ENCODE peak calls at places on chromosomes 2 and 18, in seven cellular contexts. P is uterus; W is heart right ventricle; U is CD8-positive, alpha-beta T cell; L is GM23248; D is CD8-positive, alpha-beta memory T cell; B is lower lobe of right lung. M is an unnamed sample. For H3K4me1, the result is how much of the 10 kb centered on the place peaks cover.

GRCh38 chr2:127149384-127149783 is 42.4 kb upstream of the BIN1 start:
- DNase-seq in U (no peak), P (no peak), W (no peak), D (no peak), L (peak), B (no peak), M (no peak)

GRCh38 chr2:227703280-227703732 is 14.5 kb downstream of the SLC19A3 start:
- DNase-seq in B (no peak), P (no peak), U (no peak), L (peak), W (no peak), D (no peak), M (no peak)

GRCh38 chr2:10538224-10538894 is 90.2 kb upstream of the ODC1 start:
- DNase-seq in L (peak), W (no peak), U (no peak), D (no peak), P (no peak), B (no peak), M (no peak)

GRCh38 chr2:55519908-55520885 is 679 bp downstream of the CFAP36 start:
- DNase-seq in L (peak), D (peak), B (no peak), W (no peak), U (peak), P (no peak), M (no peak)

GRCh38 chr18:75097491-75098225 is 111.3 kb downstream of the PTGR3 start:
- DNase-seq in P (no peak), B (no peak), W (no peak), D (no peak), U (no peak), L (no peak), M (no peak)

GRCh38 chr2:85813211-85813977 is 59.6 kb downstream of the ATOH8 start:
- DNase-seq in P (no peak), U (no peak), D (no peak), W (no peak), L (no peak), B (no peak), M (no peak)

GRCh38 chr18:13513481-13513880 is 212.9 kb downstream of the FAM210A start:
- DNase-seq in B (no peak), D (no peak), L (no peak), U (no peak), P (no peak), W (no peak), M (no peak)

GRCh38 chr2:147100406-147101035 is 744.3 kb upstream of the ACVR2A start:
- DNase-seq in U (no peak), L (peak), B (no peak), D (no peak), W (no peak), P (no peak), M (no peak)

GRCh38 chr2:219459460-219460311 is 25.0 kb downstream of the SPEG start:
- DNase-seq in L (peak), U (peak), B (peak), D (peak), P (peak), W (peak), M (peak)

GRCh38 chr18:7032537-7032936 is 85.1 kb downstream of the LAMA1 start:
- DNase-seq in P (no peak), L (no peak), D (no peak), W (no peak), B (no peak), U (no peak), M (no peak)

GRCh38 chr18:54261894-54262293 is 7.4 kb upstream of the POLI start:
- DNase-seq in D (no peak), W (no peak), B (peak), P (no peak), L (no peak), U (no peak), M (no peak)

GRCh38 chr18:6731197-6731596 is 1.7 kb downstream of the ARHGAP28 start:
- DNase-seq in P (no peak), U (no peak), L (peak), W (no peak), D (no peak), B (no peak), M (no peak)

GRCh38 chr2:182870227-182870626 is 3.8 kb upstream of the FRZB start:
- DNase-seq in W (no peak), P (no peak), L (no peak), U (no peak), D (no peak), B (no peak), M (no peak)

GRCh38 chr2:48651127-48651526 is 33.5 kb downstream of the GTF2A1L start:
- DNase-seq in P (no peak), L (peak), W (no peak), D (no peak), B (no peak), U (no peak), M (no peak)

GRCh38 chr2:113795405-113795920 is 39.0 kb upstream of the SLC35F5 start:
- DNase-seq in P (no peak), L (peak), W (no peak), B (no peak), U (no peak), D (no peak), M (no peak)

GRCh38 chr2:60370835-60371618 is 182.4 kb downstream of the BCL11A start:
- DNase-seq in D (no peak), B (no peak), L (no peak), W (no peak), U (no peak), P (no peak), M (no peak)

DNA sequence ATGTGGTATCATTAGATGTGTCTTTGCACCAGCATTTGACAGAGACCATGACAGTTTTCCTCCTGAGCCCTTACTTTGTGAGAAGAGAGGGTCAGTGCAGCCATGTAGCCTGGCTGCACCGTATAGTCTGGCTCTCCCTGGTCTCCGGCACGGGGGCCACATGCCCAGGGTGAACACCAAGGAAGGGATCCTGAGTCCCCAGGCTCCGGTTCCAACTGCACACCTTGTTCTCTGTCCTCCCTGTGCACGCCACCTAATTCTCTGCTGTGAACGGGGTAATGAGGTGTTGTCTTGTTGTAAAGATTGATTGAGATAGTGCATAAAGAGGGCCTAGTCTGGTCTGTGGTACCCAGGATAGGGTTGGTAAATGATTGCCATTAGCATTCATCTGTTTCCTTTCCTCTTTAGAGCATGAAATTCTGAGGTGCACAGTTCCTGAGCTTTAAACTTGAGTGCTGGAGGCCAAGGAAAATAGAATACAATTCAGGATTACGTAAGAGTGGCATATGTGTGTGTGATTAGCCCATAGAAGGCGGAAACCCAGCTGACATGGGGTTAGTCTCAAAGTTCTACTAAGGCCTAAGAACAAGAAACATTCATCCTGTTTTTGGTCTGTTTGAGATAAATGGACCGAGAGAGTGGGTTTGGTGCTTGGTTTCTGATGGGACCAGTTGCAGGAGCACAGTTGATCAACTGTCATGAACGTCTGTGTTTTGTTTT is 55.5 kb downstream of the NCK2 start:
- DNase-seq in W (no peak), B (no peak), U (no peak), D (no peak), P (no peak), L (peak), M (no peak)
- H3K4me1 ChIP-seq in W (under half), B (half or more), U (half or more), D (half or more), P (under half), L (under half), M (half or more)

GRCh38 chr2:12787891-12788783 is 71.4 kb downstream of the TRIB2 start:
- DNase-seq in D (no peak), L (peak), P (peak), U (no peak), W (no peak), B (no peak), M (peak)
- H3K4me3 ChIP-seq in D (no peak), L (no peak), P (no peak), U (no peak), W (no peak), B (no peak), M (no peak)

GRCh38 chr18:48774941-48775340 is 175.8 kb downstream of the SMAD7 start:
- DNase-seq in B (no peak), U (no peak), P (no peak), L (no peak), D (no peak), W (no peak), M (no peak)
- H3K4me1 ChIP-seq in B (under half), U (under half), P (under half), L (under half), D (under half), W (under half), M (half or more)

DNA sequence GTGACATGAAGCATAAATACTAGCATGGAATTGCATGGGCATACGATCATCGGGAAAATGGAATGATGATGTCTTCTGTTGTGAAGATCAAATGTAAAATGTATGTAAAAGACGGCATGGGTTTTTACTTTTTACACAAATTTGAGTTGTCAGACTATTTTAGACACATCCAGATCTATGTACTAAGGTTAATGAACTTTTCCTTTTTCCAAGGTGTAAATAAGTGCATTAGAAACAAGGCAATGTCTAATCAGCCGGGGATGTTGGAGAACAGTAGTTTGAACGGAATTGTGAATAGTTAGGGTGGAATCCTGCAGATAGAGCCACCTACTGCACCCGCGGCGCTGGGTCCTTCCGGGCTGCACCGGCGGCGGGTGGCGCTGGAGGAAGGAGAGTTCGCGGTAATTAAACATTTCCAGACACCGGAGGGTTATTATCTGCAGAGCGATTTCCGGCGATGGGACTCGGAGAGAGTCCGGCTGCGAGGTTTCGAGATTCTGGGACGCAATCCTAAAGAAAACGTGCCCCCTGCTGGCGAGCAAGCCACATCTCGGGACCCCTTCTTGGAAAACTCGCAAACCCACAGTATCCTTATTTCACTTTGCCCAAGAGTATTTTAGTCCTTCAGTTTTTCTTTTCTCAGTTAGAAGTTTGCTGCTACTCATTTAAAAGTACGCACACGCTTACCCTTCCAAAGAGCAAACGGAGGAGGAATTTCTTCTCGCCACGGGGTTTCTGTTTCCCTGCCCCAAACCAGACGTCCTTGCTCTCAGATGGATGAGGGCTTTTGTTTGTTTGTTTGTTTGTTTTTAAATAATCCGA is 4.4 kb upstream of the OSR1 start:
- DNase-seq in D (peak), L (peak), U (peak), W (peak), P (peak), B (peak), M (peak)
- H3K4me3 ChIP-seq in D (peak), L (peak), U (peak), W (peak), P (peak), B (peak), M (peak)

GRCh38 chr2:190653931-190654330 is 5.0 kb downstream of the NAB1 start:
- DNase-seq in B (no peak), D (no peak), L (peak), W (no peak), U (no peak), P (no peak), M (no peak)
- H3K4me1 ChIP-seq in B (under half), D (under half), L (under half), W (half or more), U (under half), P (under half), M (half or more)

DNA sequence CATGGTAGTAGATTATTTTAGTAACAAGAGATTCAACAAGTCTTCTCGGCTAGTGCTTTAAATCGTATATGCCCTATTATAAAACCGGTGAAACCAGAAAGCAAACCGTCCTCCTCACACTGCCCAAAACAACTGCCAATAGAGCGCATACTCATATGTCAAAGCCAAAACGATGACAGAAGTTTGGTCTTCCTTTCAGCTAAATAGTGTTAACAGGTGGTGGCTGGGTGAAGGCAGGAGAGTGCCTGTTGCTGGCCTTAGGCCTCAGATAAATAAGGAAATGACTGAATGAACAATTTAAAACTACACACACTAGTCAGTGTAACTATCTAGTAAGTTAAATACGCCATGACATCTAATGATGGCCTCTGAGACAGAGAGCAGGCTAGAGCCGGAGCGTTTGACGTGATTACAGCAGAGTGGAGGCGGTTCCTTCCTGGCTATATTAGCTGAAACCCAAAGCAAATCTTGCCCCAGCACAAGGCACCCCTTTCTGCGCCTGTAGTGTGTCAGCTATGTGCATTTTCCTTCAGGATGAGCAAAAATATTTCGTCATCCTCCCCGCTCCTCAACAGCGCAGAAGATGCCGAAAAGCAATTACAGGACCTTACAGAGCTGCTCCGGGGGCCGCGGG is 1.6 kb downstream of the LONRF2 start:
- DNase-seq in W (no peak), P (peak), D (no peak), U (no peak), B (no peak), L (no peak), M (no peak)
- H3K4me3 ChIP-seq in W (peak), P (peak), D (no peak), U (no peak), B (peak), L (no peak), M (peak)

M was measured in left ventricle myocardium inferior.